ENCODE peak calls at places on chromosome 16, in seven cellular contexts. W is stomach, N is HCT116, H is IMR-90, T is transverse colon, M is heart left ventricle, D is A549. A is an unnamed sample.

GRCh38 chr16:20676268-20676828 is 21.1 kb downstream of the ACSM1 start:
- DNase-seq in T (peak), H (no peak), D (no peak), W (peak), M (no peak), N (no peak), A (no peak)

GRCh38 chr16:3106205-3106928 is 6.0 kb upstream of the ZNF205 start:
- DNase-seq in M (peak), D (peak), W (peak), T (peak), N (peak), H (peak), A (peak)

GRCh38 chr16:65975049-65975708 is 391.3 kb upstream of the CDH5 start:
- DNase-seq in T (no peak), H (peak), N (peak), M (no peak), W (no peak), D (peak), A (no peak)

GRCh38 chr16:3503513-3503912 is 2.7 kb downstream of the CLUAP1 start:
- DNase-seq in H (no peak), T (no peak), M (no peak), N (no peak), D (no peak), W (no peak), A (no peak)

GRCh38 chr16:56463153-56463552 is 11.8 kb downstream of the OGFOD1 start:
- DNase-seq in N (no peak), M (no peak), H (no peak), W (no peak), T (no peak), D (no peak), A (no peak)

GRCh38 chr16:72997141-72997542 is 50.8 kb downstream of the ZFHX3 start:
- DNase-seq in N (no peak), H (peak), T (no peak), W (peak), D (no peak), M (no peak), A (no peak)

GRCh38 chr16:13099822-13100221 is 198.4 kb downstream of the SHISA9 start:
- DNase-seq in T (no peak), W (no peak), M (no peak), H (no peak), D (no peak), N (no peak), A (no peak)

GRCh38 chr16:48194828-48195566 is 39.2 kb upstream of the ABCC12 start:
- DNase-seq in W (peak), T (no peak), N (no peak), D (peak), M (no peak), H (peak), A (no peak)

GRCh38 chr16:19223235-19223847 is 55.3 kb downstream of the SYT17 start:
- DNase-seq in W (peak), D (peak), H (peak), T (peak), N (peak), M (no peak), A (no peak)

GRCh38 chr16:31413943-31414342 is 14.2 kb downstream of the COX6A2 start:
- DNase-seq in T (no peak), N (no peak), D (no peak), H (no peak), M (no peak), W (no peak), A (no peak)

GRCh38 chr16:10752843-10753523 is 9.3 kb downstream of the NUBP1 start:
- DNase-seq in M (peak), D (no peak), H (no peak), W (peak), T (peak), N (no peak), A (no peak)

GRCh38 chr16:11162571-11163268 is 93.3 kb downstream of the SOCS1 start:
- DNase-seq in D (no peak), W (no peak), T (no peak), N (no peak), H (no peak), M (no peak), A (no peak)

GRCh38 chr16:22192261-22193133 is 13.6 kb upstream of the EEF2K start:
- DNase-seq in D (no peak), N (no peak), H (peak), M (peak), T (peak), W (peak), A (no peak)

GRCh38 chr16:23580391-23580790 is 15.7 kb downstream of the NDUFAB1 start:
- DNase-seq in H (no peak), N (no peak), D (no peak), T (no peak), W (no peak), M (no peak), A (no peak)
- TF ChIP-seq POLR2A in H (no peak), N (no peak), D (no peak), T (no peak), W (no peak), M (no peak), A (no peak)

GRCh38 chr16:81832801-81833547 is 53.9 kb downstream of the PLCG2 start:
- DNase-seq in H (no peak), D (no peak), M (no peak), T (no peak), N (no peak), W (no peak), A (no peak)
- TF ChIP-seq POLR2A in H (no peak), D (no peak), M (no peak), T (no peak), N (no peak), W (no peak), A (no peak)

GRCh38 chr16:78897299-78897698 is 703.2 kb downstream of the MAF start:
- DNase-seq in M (no peak), H (no peak), D (no peak), W (no peak), T (no peak), N (no peak), A (no peak)
- TF ChIP-seq POLR2A in M (no peak), H (no peak), D (no peak), W (no peak), T (no peak), N (no peak), A (no peak)

DNA sequence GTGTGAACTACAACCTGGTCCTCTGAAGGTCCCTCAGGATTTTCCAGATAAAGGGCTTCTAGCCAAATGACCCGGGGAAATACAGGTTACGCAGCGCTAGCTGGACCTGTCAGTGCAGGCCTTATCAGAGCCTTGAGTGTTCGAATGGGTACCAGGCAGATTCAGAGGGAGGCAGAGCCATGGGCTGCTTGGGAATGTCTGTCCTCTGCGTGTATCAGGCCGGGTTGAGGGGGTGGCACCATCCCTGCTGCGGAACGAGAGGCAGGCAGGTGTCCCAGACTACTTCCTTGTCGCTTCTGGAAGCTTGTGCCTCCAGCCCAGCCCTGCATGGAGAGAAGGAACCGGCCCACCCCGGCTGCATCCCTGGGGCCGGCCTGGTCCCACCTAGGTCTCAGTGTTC is 33.6 kb upstream of the SSTR5 start:
- DNase-seq in W (no peak), T (no peak), M (no peak), D (no peak), H (no peak), N (no peak), A (no peak)
- TF ChIP-seq POLR2A in W (no peak), T (no peak), M (no peak), D (no peak), H (no peak), N (no peak), A (no peak)

DNA sequence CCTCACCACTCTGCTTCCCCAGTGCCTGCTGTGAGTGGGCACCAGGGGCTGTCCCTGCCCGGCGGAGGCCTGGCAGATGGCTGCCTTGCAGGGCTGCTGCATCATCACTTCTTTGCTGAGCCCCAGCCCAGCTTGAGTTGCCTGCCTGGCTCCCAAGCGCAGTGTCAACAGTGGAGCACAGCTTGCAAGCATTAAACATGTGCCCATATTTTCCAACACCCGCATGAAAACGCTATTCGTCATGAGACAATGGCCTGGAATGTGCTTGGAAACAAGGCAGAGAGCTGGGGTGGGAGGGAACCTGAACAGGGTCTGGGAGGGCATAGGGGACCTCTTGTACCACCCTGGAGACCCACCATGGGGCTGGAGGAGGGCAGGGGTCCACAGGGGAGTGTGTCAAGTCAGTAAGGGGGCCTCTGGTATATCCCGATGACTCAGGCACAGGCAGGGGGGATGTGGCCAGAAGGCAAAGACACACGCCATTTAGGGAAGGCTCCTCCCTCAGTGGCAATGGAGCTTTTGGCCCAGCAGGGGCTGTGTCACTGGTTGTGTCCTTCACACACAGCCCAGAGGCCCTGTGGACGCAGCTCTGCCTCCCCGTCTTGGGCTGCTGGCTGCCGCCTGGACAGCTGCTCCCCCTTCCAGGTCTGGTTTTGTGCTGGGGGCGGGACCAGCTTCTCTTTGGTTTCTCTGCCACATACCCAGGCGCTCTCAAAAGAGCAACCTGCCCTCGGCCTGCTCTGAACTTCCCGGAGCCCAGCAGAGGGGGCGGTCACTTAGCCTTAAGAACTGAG is 17.4 kb upstream of the MTSS2 start:
- DNase-seq in D (no peak), T (peak), N (no peak), W (no peak), H (peak), M (no peak), A (peak)
- TF ChIP-seq POLR2A in D (no peak), T (no peak), N (no peak), W (no peak), H (peak), M (no peak), A (peak)

DNA sequence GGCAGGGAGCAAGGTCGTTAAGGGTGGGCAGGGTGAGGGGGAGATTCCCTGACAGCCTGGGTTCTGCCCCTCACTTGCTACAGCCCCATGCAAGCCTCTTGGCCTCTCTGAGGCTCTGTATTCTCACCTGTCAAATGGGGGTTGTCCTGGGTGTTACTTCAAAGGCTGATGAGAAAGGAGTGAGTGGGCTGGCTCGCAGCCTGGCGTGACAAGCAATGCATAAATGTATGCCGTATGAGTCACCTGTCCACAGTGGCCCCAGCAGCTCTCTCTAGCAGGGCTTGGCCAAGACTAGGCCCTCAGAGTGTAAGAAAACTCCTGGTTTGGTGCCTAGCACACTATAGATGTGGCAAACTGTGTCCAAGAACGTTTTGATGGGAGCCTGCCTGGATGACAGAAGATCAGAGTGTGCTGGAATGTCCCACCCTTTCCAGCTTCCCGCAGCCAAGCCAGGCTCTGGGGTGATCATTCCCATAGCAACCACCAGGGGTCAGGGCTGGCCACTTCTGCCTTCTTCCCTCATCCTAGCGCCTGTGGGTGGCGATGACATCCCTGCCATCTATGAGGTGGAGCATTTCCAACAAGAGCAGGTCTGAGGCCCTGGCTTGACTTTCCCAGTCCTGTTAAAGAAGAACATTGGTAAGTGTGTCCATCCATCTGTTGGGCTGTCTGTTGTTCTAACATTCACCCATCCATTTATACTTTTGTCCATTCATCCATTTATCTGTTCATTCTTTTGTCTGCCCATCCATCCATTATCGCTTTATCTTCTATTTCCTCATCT is 37.2 kb upstream of the ADGRG1 start:
- DNase-seq in T (peak), D (peak), N (peak), M (peak), W (peak), H (peak), A (peak)
- TF ChIP-seq POLR2A in T (no peak), D (no peak), N (no peak), M (no peak), W (no peak), H (no peak), A (no peak)

GRCh38 chr16:81798311-81799137 is 19.4 kb downstream of the PLCG2 start:
- DNase-seq in W (no peak), D (no peak), M (no peak), T (peak), H (no peak), N (no peak), A (no peak)
- TF ChIP-seq POLR2A in W (no peak), D (no peak), M (no peak), T (no peak), H (no peak), N (no peak), A (no peak)

DNA sequence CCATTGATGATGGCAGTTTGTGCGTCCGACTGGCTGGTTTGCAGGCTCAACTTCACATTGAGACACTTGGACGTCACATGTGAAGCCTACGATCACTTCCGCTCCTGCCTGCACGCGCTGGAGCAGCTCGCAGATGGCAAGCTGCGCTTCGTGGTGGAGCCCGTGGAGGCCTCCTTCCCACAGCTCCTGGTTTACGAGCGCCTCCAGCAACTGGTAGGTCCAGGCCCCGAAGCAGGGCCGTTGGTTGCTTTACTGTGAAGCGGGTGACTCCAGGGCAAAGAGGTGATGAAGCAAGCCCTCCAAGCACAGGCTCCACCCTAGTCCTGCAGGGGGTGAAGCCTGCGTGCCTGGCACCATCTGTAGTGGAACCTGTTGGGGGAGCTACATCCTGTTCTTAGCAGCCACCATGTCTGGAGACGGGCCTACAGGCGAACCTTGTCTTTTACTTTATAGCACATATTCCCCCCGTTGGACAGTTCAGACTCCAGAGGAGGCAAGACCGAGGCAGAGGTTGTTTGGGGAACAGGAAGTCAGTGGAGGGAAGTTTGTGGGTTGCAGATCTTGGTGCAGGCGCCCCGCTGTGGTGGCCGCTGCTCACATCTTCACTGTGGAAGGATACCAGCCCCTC is 23.1 kb downstream of the METTL22 start:
- DNase-seq in M (no peak), W (peak), H (no peak), D (no peak), N (no peak), T (no peak), A (no peak)
- TF ChIP-seq POLR2A in M (no peak), W (no peak), H (no peak), D (no peak), N (no peak), T (no peak), A (no peak)

DNA sequence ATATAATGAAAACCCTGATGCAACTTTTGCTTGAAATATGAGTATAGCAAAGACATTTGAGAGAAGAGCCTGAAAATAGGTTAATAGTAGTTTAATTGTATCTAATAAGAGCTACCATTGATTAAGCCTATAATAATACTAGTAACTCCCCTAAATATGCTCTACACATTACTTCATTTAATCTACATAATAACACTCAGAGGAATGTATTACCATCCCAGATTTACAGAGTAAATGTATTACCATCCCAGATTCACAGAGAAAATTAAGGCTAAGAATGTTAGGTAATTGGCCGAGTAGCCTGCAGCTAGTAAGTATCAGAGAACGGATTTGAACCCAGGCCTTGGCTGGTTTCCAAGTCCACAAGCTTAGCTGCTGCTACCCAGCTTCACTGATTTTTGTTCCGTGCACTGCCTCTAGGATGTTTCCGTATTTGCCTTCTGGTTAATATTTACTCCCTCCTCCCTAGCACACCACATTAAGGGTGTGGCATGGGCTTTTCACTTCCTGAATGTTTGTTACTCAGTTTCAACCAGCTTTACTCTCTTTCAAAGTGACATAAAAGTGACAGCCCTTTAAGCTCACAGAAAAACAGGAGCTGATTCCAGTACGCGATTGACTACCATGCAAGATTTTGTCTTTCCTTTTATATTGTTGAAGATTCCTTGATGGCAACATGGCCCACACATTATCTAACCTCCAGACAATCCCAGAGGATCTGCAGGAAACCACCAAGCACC is 26.6 kb upstream of the TOX3 start:
- DNase-seq in M (no peak), N (no peak), D (peak), T (peak), W (peak), H (no peak), A (no peak)
- TF ChIP-seq POLR2A in M (no peak), N (no peak), D (no peak), T (no peak), W (no peak), H (no peak), A (no peak)

GRCh38 chr16:970766-971581 is at the start of gene LMF1:
- DNase-seq in H (peak), N (peak), W (peak), T (peak), D (peak), M (peak), A (peak)
- TF ChIP-seq POLR2A in H (peak), N (peak), W (no peak), T (peak), D (peak), M (no peak), A (peak)